ENCODE peak calls at places on chromosomes 2 and 18, in ten cellular contexts. Y is IMR-90, J is progenitor cell of endocrine pancreas, T is astrocyte of the spinal cord, K is NCI-H1092 treated with DMSO at 0.1 percent for 48 hours, M is psoas muscle, Z is activated gamma-delta T cell treated with Interleukin-2 at 50 U/mL for 16 hours, V is dermis microvascular lymphatic vessel endothelial cell, R is H7, P is caudate nucleus. G is an unnamed sample.

GRCh38 chr2:2747797-2748301 is 416.8 kb upstream of the MYT1L start:
- DNase-seq in Z (no peak), T (no peak), V (no peak), R (no peak), M (no peak), P (no peak), J (no peak), Y (no peak), K (no peak), G (no peak)

GRCh38 chr2:191740016-191740419 is 62.1 kb downstream of the NABP1 start:
- DNase-seq in T (no peak), K (no peak), J (no peak), M (no peak), Z (peak; percentile 39), V (no peak), R (no peak), P (no peak), Y (no peak), G (no peak)

GRCh38 chr18:8001711-8002110 is 434.6 kb downstream of the PTPRM start:
- DNase-seq in P (no peak), V (no peak), Z (no peak), K (no peak), T (peak; percentile 16), M (no peak), Y (no peak), R (no peak), J (no peak), G (no peak)

GRCh38 chr18:63545094-63545493 is 2.9 kb downstream of the SERPINB12 start:
- DNase-seq in J (no peak), R (no peak), T (no peak), V (no peak), P (no peak), K (no peak), Y (no peak), M (no peak), Z (no peak), G (peak; percentile 63)

GRCh38 chr2:16525265-16525887 is 140.3 kb downstream of the CYRIA start:
- DNase-seq in K (no peak), M (no peak), T (no peak), R (peak; percentile 48), J (no peak), Y (no peak), Z (no peak), V (peak; percentile 35), P (no peak), G (no peak)

GRCh38 chr2:168976034-168976654 is 55.0 kb downstream of the ABCB11 start:
- DNase-seq in V (no peak), M (no peak), Y (no peak), J (no peak), R (no peak), T (no peak), Z (no peak), P (no peak), K (no peak), G (no peak)

GRCh38 chr2:241110607-241111442 is 8.7 kb upstream of the MTERF4 start:
- DNase-seq in M (no peak), Z (no peak), V (no peak), P (no peak), T (no peak), R (peak; percentile 46), J (no peak), K (no peak), Y (no peak), G (no peak)

GRCh38 chr2:11743531-11743815 is 3.0 kb upstream of the LPIN1 start:
- DNase-seq in K (no peak), Y (no peak), V (no peak), J (no peak), R (no peak), P (no peak), M (peak; percentile 23), Z (no peak), T (no peak), G (no peak)

GRCh38 chr18:25229080-25229479 is 122.9 kb downstream of the ZNF521 start:
- DNase-seq in R (no peak), P (no peak), V (peak; percentile 100), T (peak; percentile 67), J (no peak), M (no peak), Y (peak; percentile 81), K (no peak), Z (no peak), G (peak; percentile 31)

GRCh38 chr2:207616185-207616584 is 9.0 kb downstream of the METTL21A start:
- DNase-seq in J (no peak), T (peak; percentile 57), Z (no peak), Y (peak; percentile 80), M (no peak), P (no peak), R (no peak), K (no peak), V (peak; percentile 30), G (no peak)

GRCh38 chr18:79508565-79509535 is 113.1 kb downstream of the NFATC1 start:
- DNase-seq in J (no peak), R (peak; percentile 50), T (no peak), V (peak; percentile 14), P (no peak), K (no peak), Y (no peak), M (peak; percentile 56), Z (no peak), G (no peak)

GRCh38 chr18:32683044-32683443 is 89.8 kb downstream of the KLHL14 start:
- DNase-seq in J (no peak), T (no peak), M (no peak), Y (no peak), R (peak; percentile 4), V (no peak), Z (no peak), P (no peak), K (no peak), G (no peak)

GRCh38 chr18:54783100-54783499 is 45.2 kb upstream of the RAB27B start:
- DNase-seq in Y (no peak), Z (no peak), K (no peak), V (no peak), M (no peak), J (no peak), R (no peak), T (no peak), P (no peak), G (no peak)

GRCh38 chr2:238954841-238955521 is 107.1 kb downstream of the TWIST2 start:
- DNase-seq in K (no peak), Z (no peak), J (no peak), P (no peak), Y (peak; percentile 58), V (no peak), R (peak; percentile 57), M (no peak), T (peak; percentile 48), G (no peak)

GRCh38 chr2:215997219-215997618 is 16.1 kb downstream of the MREG start:
- DNase-seq in M (no peak), R (no peak), Z (no peak), K (no peak), Y (no peak), J (no peak), T (no peak), V (no peak), P (no peak), G (no peak)

GRCh38 chr2:34979148-34979547 is 1376.4 kb upstream of the CRIM1 start:
- DNase-seq in M (no peak), P (no peak), Y (no peak), V (no peak), Z (no peak), K (no peak), J (no peak), T (no peak), R (no peak), G (no peak)

GRCh38 chr2:126736133-126736874 is 80.3 kb downstream of the GYPC start:
- DNase-seq in P (no peak), V (no peak), Z (no peak), T (no peak), J (no peak), Y (peak; percentile 40), M (no peak), K (no peak), R (no peak), G (no peak)

GRCh38 chr2:177573120-177573519 is 180.5 kb downstream of the AGPS start:
- DNase-seq in Y (peak; percentile 7), M (no peak), Z (no peak), P (no peak), K (no peak), V (no peak), R (no peak), T (peak; percentile 23), J (no peak), G (peak; percentile 63)

GRCh38 chr2:45889620-45890019 is 238.1 kb downstream of the PRKCE start:
- DNase-seq in Z (no peak), K (no peak), J (no peak), V (no peak), M (no peak), T (no peak), P (no peak), R (no peak), Y (no peak), G (no peak)

GRCh38 chr2:237677951-237678481 is 50.6 kb downstream of the LRRFIP1 start:
- DNase-seq in J (no peak), K (no peak), T (peak; percentile 71), P (no peak), R (no peak), Z (no peak), M (no peak), Y (peak; percentile 95), V (no peak), G (no peak)

GRCh38 chr2:61193670-61194561 is 31.9 kb downstream of the C2orf74 start:
- DNase-seq in T (no peak), Z (no peak), V (no peak), P (no peak), R (no peak), J (no peak), Y (no peak), K (no peak), M (no peak), G (no peak)

GRCh38 chr18:23574611-23575308 is 11.5 kb downstream of the NPC1 start:
- DNase-seq in P (no peak), Y (no peak), K (no peak), Z (no peak), M (no peak), V (no peak), R (no peak), T (no peak), J (no peak), G (no peak)

GRCh38 chr2:26018184-26018716 is 15.6 kb upstream of the RAB10 start:
- DNase-seq in P (peak; percentile 33), J (no peak), V (peak; percentile 62), T (peak; percentile 88), Y (peak; percentile 88), Z (no peak), R (peak; percentile 50), K (peak; percentile 5), M (peak; percentile 92), G (peak; percentile 86)

GRCh38 chr2:181955010-181955409 is 30.6 kb upstream of the PPP1R1C start:
- DNase-seq in M (no peak), T (peak; percentile 38), K (no peak), Z (no peak), Y (peak; percentile 82), J (no peak), P (no peak), R (no peak), V (peak; percentile 87), G (no peak)

GRCh38 chr2:11574176-11575046 is 40.6 kb downstream of the GREB1 start:
- DNase-seq in K (no peak), Z (no peak), R (no peak), V (no peak), Y (peak; percentile 36), P (no peak), T (no peak), M (peak; percentile 9), J (no peak), G (no peak)

GRCh38 chr2:208165059-208165458 is 1.7 kb upstream of the CRYGA start:
- DNase-seq in R (no peak), V (no peak), P (no peak), Z (no peak), T (no peak), K (no peak), Y (no peak), J (no peak), M (no peak), G (no peak)

GRCh38 chr2:230921806-230922595 is 3.0 kb downstream of the GPR55 start:
- DNase-seq in Y (no peak), K (no peak), R (no peak), M (no peak), P (no peak), J (no peak), V (no peak), Z (no peak), T (no peak), G (no peak)

GRCh38 chr2:63035169-63035568 is 15.5 kb upstream of the OTX1 start:
- DNase-seq in T (no peak), J (no peak), Y (no peak), R (no peak), P (no peak), Z (no peak), V (peak; percentile 69), M (no peak), K (no peak), G (no peak)

G was measured in DMS79.